ENCODE peak calls at places on chromosome 16, in nine cellular contexts. A is uterus; I is head of caudate nucleus; N is T47D; C is CD8-positive, alpha-beta memory T cell; X is stimulated activated CD8-positive, alpha-beta memory T cell treated with anti-CD3 and anti-CD28 coated beads, Interleukin-4, amount 100 ng/mL, for 1 hour; T is testis; M is NCI-H345; D is GM20000. R is an unnamed sample.

GRCh38 chr16:77452243-77452642 is 17.4 kb upstream of the ADAMTS18 start:
- DNase-seq in A (no peak), I (no peak), N (no peak), C (no peak), X (no peak), T (no peak), M (no peak), D (no peak), R (no peak)

GRCh38 chr16:19239756-19240155 is 45.8 kb upstream of the CLEC19A start:
- DNase-seq in A (no peak), I (no peak), N (no peak), C (no peak), X (no peak), T (no peak), M (no peak), D (no peak), R (no peak)

GRCh38 chr16:17277981-17278381 is 192.8 kb downstream of the XYLT1 start:
- DNase-seq in A (peak), I (peak), N (peak), C (no peak), X (no peak), T (peak), M (no peak), D (peak), R (no peak)

GRCh38 chr16:53821957-53822625 is 118.1 kb downstream of the FTO start:
- DNase-seq in A (no peak), I (no peak), N (no peak), C (no peak), X (no peak), T (no peak), M (no peak), D (no peak), R (no peak)

GRCh38 chr16:28491080-28491969 is 549 bp downstream of the CLN3 start:
- DNase-seq in A (peak), I (peak), N (no peak), C (no peak), X (no peak), T (peak), M (no peak), D (no peak), R (no peak)

GRCh38 chr16:25108054-25108453 is 3.5 kb upstream of the LCMT1 start:
- DNase-seq in A (no peak), I (no peak), N (no peak), C (no peak), X (no peak), T (no peak), M (peak), D (peak), R (no peak)

GRCh38 chr16:1331712-1332617 is 1.5 kb upstream of the BAIAP3 start:
- DNase-seq in A (peak), I (no peak), N (peak), C (peak), X (peak), T (no peak), M (peak), D (peak), R (no peak)

GRCh38 chr16:27721548-27722265 is 171.8 kb downstream of the KATNIP start:
- DNase-seq in A (peak), I (no peak), N (no peak), C (no peak), X (no peak), T (peak), M (no peak), D (no peak), R (no peak)

GRCh38 chr16:8777217-8777616 is 20.2 kb downstream of the TMEM186 start:
- DNase-seq in A (no peak), I (no peak), N (no peak), C (no peak), X (no peak), T (no peak), M (no peak), D (no peak), R (no peak)

GRCh38 chr16:47851026-47851610 is 304.7 kb downstream of the ABCC12 start:
- DNase-seq in A (no peak), I (peak), N (no peak), C (no peak), X (no peak), T (no peak), M (no peak), D (no peak), R (no peak)

GRCh38 chr16:68197250-68197649 is 38.7 kb downstream of the ESRP2 start:
- DNase-seq in A (no peak), I (no peak), N (no peak), C (no peak), X (no peak), T (no peak), M (no peak), D (no peak), R (no peak)

GRCh38 chr16:68737046-68737729 is at the start of gene CDH1:
- DNase-seq in A (no peak), I (peak), N (peak), C (peak), X (no peak), T (peak), M (peak), D (peak), R (no peak)

GRCh38 chr16:2035431-2036199 is 8.9 kb downstream of the NHERF2 start:
- DNase-seq in A (no peak), I (no peak), N (peak), C (no peak), X (no peak), T (peak), M (peak), D (no peak), R (no peak)

GRCh38 chr16:29662729-29663019 is 373 bp upstream of the SPN start:
- DNase-seq in A (no peak), I (no peak), N (no peak), C (peak), X (no peak), T (no peak), M (no peak), D (peak), R (no peak)

GRCh38 chr16:24088767-24089166 is 167.4 kb upstream of the CACNG3 start:
- DNase-seq in A (no peak), I (peak), N (no peak), C (no peak), X (no peak), T (no peak), M (no peak), D (no peak), R (no peak)

GRCh38 chr16:24152826-24153225 is 103.3 kb upstream of the CACNG3 start:
- DNase-seq in A (no peak), I (no peak), N (no peak), C (no peak), X (no peak), T (no peak), M (no peak), D (no peak), R (no peak)

GRCh38 chr16:84487358-84487757 is 17.1 kb downstream of the MEAK7 start:
- DNase-seq in A (no peak), I (no peak), N (no peak), C (no peak), X (no peak), T (no peak), M (no peak), D (no peak), R (no peak)

GRCh38 chr16:48576927-48577326 is 33.1 kb downstream of the N4BP1 start:
- DNase-seq in A (no peak), I (no peak), N (no peak), C (no peak), X (no peak), T (no peak), M (no peak), D (no peak), R (no peak)

GRCh38 chr16:12801511-12802042 is 2.1 kb downstream of the CPPED1 start:
- DNase-seq in A (no peak), I (no peak), N (no peak), C (no peak), X (no peak), T (peak), M (no peak), D (peak), R (peak)

GRCh38 chr16:34803683-34804416 is 1344.4 kb downstream of the TP53TG3F start:
- DNase-seq in A (no peak), I (no peak), N (no peak), C (no peak), X (no peak), T (no peak), M (no peak), D (peak), R (no peak)

GRCh38 chr16:261031-261691 is 14.6 kb downstream of the RGS11 start:
- DNase-seq in A (no peak), I (no peak), N (no peak), C (no peak), X (no peak), T (no peak), M (no peak), D (no peak), R (no peak)

GRCh38 chr16:47643610-47644009 is 182.5 kb downstream of the PHKB start:
- DNase-seq in A (no peak), I (no peak), N (no peak), C (no peak), X (no peak), T (no peak), M (no peak), D (no peak), R (no peak)

GRCh38 chr16:81987121-81987520 is 24.1 kb downstream of the SDR42E1 start:
- DNase-seq in A (no peak), I (no peak), N (no peak), C (no peak), X (no peak), T (no peak), M (no peak), D (no peak), R (no peak)

GRCh38 chr16:87240211-87241134 is 76.7 kb downstream of the C16orf95 start:
- DNase-seq in A (no peak), I (no peak), N (no peak), C (no peak), X (no peak), T (no peak), M (no peak), D (no peak), R (no peak)

GRCh38 chr16:3665508-3665907 is 11.0 kb downstream of the DNASE1 start:
- DNase-seq in A (no peak), I (peak), N (no peak), C (peak), X (peak), T (no peak), M (no peak), D (no peak), R (no peak)

GRCh38 chr16:80230328-80231117 is 310.3 kb upstream of the DYNLRB2 start:
- DNase-seq in A (no peak), I (no peak), N (no peak), C (no peak), X (no peak), T (no peak), M (no peak), D (no peak), R (no peak)

GRCh38 chr16:46756772-46757171 is 8.6 kb upstream of the MYLK3 start:
- DNase-seq in A (no peak), I (no peak), N (no peak), C (no peak), X (no peak), T (no peak), M (no peak), D (no peak), R (no peak)

GRCh38 chr16:66933776-66934137 is 445 bp downstream of the CIAO2B start:
- DNase-seq in A (no peak), I (peak), N (peak), C (no peak), X (peak), T (no peak), M (peak), D (no peak), R (no peak)

R was measured in substantia nigra.